ENCODE peak calls at places on chromosome 17, in seven cellular contexts. C is upper lobe of left lung; U is prostate gland; V is mammary epithelial cell; J is psoas muscle; P is CD4-positive, alpha-beta memory T cell; I is upper lobe of right lung. X is an unnamed sample. For H3K36me3, the result is how much of the 10 kb centered on the place peaks cover.

GRCh38 chr17:77772461-77772897 is 186.0 kb upstream of the TNRC6C start:
- DNase-seq in P (peak), J (peak), I (peak), C (peak), U (no peak), V (no peak), X (peak)

GRCh38 chr17:42423766-42424165 is 710 bp upstream of the CAVIN1 start:
- DNase-seq in I (no peak), U (no peak), V (no peak), P (no peak), C (no peak), J (no peak), X (no peak)

GRCh38 chr17:5644065-5644464 is 59.8 kb upstream of the NLRP1 start:
- DNase-seq in I (no peak), P (no peak), U (no peak), V (no peak), C (no peak), J (no peak), X (no peak)

GRCh38 chr17:57372156-57372555 is 115.8 kb downstream of the MSI2 start:
- DNase-seq in U (no peak), P (no peak), I (no peak), J (no peak), C (no peak), V (peak), X (peak)

GRCh38 chr17:7156342-7156940 is 22.7 kb downstream of the ASGR1 start:
- DNase-seq in P (no peak), I (no peak), V (no peak), U (no peak), J (no peak), C (no peak), X (no peak)

GRCh38 chr17:10118788-10119130 is 79.6 kb downstream of the GAS7 start:
- DNase-seq in V (no peak), C (no peak), P (no peak), I (peak), J (no peak), U (no peak), X (no peak)

GRCh38 chr17:42061641-42062487 is 11.5 kb upstream of the C17orf113 start:
- DNase-seq in U (no peak), J (no peak), V (no peak), I (no peak), P (no peak), C (no peak), X (no peak)

GRCh38 chr17:44324571-44325275 is at the start of gene SLC25A39:
- DNase-seq in J (peak), V (peak), U (peak), P (peak), C (peak), I (peak), X (peak)

GRCh38 chr17:59764292-59764741 is 56.9 kb downstream of the VMP1 start:
- DNase-seq in I (no peak), P (no peak), U (no peak), J (no peak), C (no peak), V (peak), X (peak)

GRCh38 chr17:29150191-29150590 is 30.0 kb downstream of the MYO18A start:
- DNase-seq in V (peak), C (no peak), J (peak), U (peak), I (no peak), P (no peak), X (no peak)

GRCh38 chr17:21039839-21040575 is 2.8 kb downstream of the USP22 start:
- DNase-seq in I (no peak), V (peak), C (no peak), U (no peak), J (no peak), P (peak), X (peak)

GRCh38 chr17:43532581-43532980 is 13.6 kb downstream of the ETV4 start:
- DNase-seq in U (no peak), C (no peak), V (no peak), J (no peak), I (peak), P (no peak), X (no peak)

GRCh38 chr17:54662978-54663876 is 237.4 kb upstream of the TOM1L1 start:
- DNase-seq in C (no peak), U (no peak), V (no peak), J (peak), P (no peak), I (no peak), X (no peak)

GRCh38 chr17:82160081-82160480 is 52.6 kb downstream of the CCDC57 start:
- DNase-seq in P (no peak), V (peak), I (no peak), U (peak), C (no peak), J (no peak), X (no peak)

GRCh38 chr17:10295728-10296343 is 77.0 kb downstream of the MYH13 start:
- DNase-seq in C (peak), U (peak), J (peak), V (peak), I (no peak), P (no peak), X (peak)

GRCh38 chr17:51653902-51654301 is 393.6 kb downstream of the UTP18 start:
- DNase-seq in U (no peak), C (no peak), I (no peak), V (no peak), P (no peak), J (no peak), X (no peak)

GRCh38 chr17:65629234-65629690 is 67.8 kb upstream of the AXIN2 start:
- DNase-seq in P (no peak), V (no peak), C (no peak), I (no peak), J (no peak), U (no peak), X (no peak)

GRCh38 chr17:83053021-83053778 is 26.2 kb upstream of the METRNL start:
- DNase-seq in U (no peak), P (no peak), I (peak), C (no peak), V (no peak), J (peak), X (peak)

GRCh38 chr17:73228748-73229236 is 32.9 kb downstream of the CPSF4L start:
- DNase-seq in C (peak), J (peak), V (peak), I (no peak), U (peak), P (no peak), X (peak)

GRCh38 chr17:81018044-81018802 is 16.7 kb upstream of the BAIAP2 start:
- DNase-seq in P (peak), C (peak), J (peak), V (no peak), I (peak), U (peak), X (peak)

GRCh38 chr17:11880714-11881113 is 116.6 kb downstream of the ZNF18 start:
- DNase-seq in V (peak), C (no peak), I (no peak), U (peak), P (no peak), J (no peak), X (no peak)

GRCh38 chr17:73064084-73064938 is 28.2 kb downstream of the SLC39A11 start:
- DNase-seq in V (no peak), J (no peak), C (no peak), P (no peak), U (no peak), I (no peak), X (peak)

GRCh38 chr17:59783221-59784016 is 76.0 kb downstream of the VMP1 start:
- DNase-seq in I (no peak), P (peak), J (no peak), U (no peak), V (peak), C (no peak), X (peak)

GRCh38 chr17:50501054-50501453 is 7.2 kb upstream of the MYCBPAP start:
- DNase-seq in P (no peak), C (no peak), J (no peak), I (no peak), U (no peak), V (no peak), X (no peak)

GRCh38 chr17:34519286-34519685 is 60.1 kb upstream of the TMEM132E start:
- DNase-seq in I (no peak), P (no peak), V (no peak), J (no peak), C (no peak), U (no peak), X (no peak)

GRCh38 chr17:57471941-57472368 is 215.6 kb downstream of the MSI2 start:
- DNase-seq in V (no peak), I (no peak), C (no peak), P (no peak), U (no peak), J (no peak), X (no peak)

DNA sequence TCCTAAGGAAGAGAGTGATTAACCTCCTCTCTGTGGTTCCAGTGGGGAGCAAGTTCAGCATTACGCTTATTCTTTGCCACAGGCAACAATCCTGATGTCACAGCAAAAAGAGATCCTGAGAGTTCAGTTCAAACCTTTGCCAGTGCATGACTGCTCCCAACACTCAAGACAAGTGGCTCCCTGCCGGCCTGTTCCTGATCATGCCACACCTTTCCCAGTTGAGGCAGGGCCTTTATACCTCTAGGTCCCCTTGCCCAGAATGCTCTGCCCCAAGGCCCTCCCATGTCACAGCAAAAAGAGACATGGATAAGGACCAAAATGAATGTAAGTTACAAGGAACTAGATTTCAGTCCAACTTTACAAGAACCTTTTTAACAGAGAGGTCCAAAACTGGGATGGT is 31.0 kb upstream of the ARHGAP23 start:
- DNase-seq in V (no peak), C (no peak), U (no peak), I (no peak), J (no peak), P (no peak), X (no peak)
- H3K4me3 ChIP-seq in V (no peak), C (no peak), U (no peak), I (no peak), J (no peak), P (no peak), X (no peak)

DNA sequence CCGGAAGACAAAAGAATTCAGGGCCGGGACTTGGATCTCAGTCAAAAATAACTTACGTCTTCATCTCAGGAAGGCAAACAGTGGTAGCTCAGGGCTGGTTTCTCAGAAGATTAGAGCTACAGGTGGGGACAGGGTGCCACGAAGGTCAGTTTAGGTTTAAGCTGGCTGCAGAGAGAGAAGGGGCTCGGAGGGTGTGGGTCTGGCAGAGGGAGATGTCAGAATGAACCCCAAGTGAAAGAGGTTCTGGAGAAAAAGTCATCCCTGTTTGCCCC is 4.2 kb upstream of the RHBDL3 start:
- DNase-seq in P (no peak), C (no peak), I (no peak), V (no peak), U (no peak), J (no peak), X (no peak)
- H3K36me3 ChIP-seq in P (under half), C (under half), I (under half), V (under half), U (under half), J (under half), X (under half)

DNA sequence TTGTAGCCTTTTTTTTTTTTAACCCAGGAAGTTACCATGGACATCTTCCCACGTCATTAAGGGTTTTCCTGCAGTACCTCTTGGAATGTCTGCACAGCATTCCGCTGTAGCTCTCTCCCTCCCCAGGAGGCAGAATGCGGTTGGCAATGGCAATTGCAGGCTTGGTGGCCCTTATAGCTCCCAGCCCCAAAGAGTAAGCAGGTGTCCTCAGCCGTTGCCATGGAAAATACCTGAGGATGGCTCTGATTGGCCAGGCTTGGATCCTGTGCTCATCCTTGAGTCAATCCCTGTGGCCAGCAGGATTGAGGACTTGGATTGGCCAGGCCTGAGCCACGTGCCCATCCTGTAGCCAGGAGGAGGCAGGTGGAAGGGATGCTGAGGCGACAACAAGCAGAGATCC is 15.5 kb upstream of the TIMP2 start:
- DNase-seq in V (no peak), I (no peak), P (no peak), C (no peak), J (no peak), U (no peak), X (no peak)
- H3K4me3 ChIP-seq in V (no peak), I (no peak), P (no peak), C (no peak), J (no peak), U (no peak), X (no peak)

GRCh38 chr17:49402706-49403105 is 12.0 kb downstream of the PHB1 start:
- DNase-seq in C (no peak), U (no peak), V (no peak), J (no peak), I (no peak), P (no peak), X (no peak)

GRCh38 chr17:49397586-49397985 is 17.1 kb downstream of the PHB1 start:
- DNase-seq in I (no peak), U (no peak), V (no peak), P (no peak), C (no peak), J (no peak), X (no peak)

GRCh38 chr17:49401971-49402491 is 12.7 kb downstream of the PHB1 start:
- DNase-seq in V (no peak), C (no peak), I (no peak), P (no peak), U (no peak), J (no peak), X (no peak)

GRCh38 chr17:49403514-49404289 is 11.0 kb downstream of the PHB1 start:
- DNase-seq in J (no peak), U (peak), P (no peak), I (no peak), V (no peak), C (peak), X (no peak)

DNA sequence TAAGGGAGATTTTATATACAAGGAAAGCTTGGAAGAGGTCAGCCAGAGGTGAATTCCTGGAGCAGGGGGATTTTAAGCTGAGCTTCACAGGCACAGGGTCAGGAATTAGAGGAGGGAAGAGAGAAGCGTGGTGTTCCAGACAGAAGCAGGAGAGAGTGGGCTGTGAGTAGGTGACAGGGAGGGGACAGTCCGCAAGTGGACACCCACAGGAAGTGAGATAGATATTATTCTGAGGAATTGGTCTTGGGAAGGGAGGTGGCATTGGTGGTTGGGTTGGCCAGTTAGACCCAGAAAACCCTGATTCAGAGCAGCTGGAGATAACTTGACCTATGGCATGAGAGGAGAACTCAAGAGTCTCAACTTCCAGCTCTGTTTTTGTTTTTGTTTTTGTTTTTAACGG is 14.7 kb downstream of the PHB1 start:
- DNase-seq in C (no peak), I (no peak), P (no peak), J (no peak), U (no peak), V (no peak), X (no peak)
- H3K36me3 ChIP-seq in C (under half), I (under half), P (under half), J (under half), U (under half), V (under half), X (under half)